ENCODE peak calls at places on chromosomes 2 and 18, in eight cellular contexts. One of them, this sample, is unnamed.

GRCh38 chr2:65277118-65277517 is 49.5 kb downstream of the ACTR2 start:
- DNase-seq in A549: no peak
- DNase-seq in body of pancreas: no peak
- DNase-seq in stomach: no peak
- DNase-seq in IMR-90: no peak
- DNase-seq in tibial nerve: no peak
- DNase-seq in heart left ventricle: no peak
- DNase-seq in HCT116: no peak
- DNase-seq in this sample: no peak

GRCh38 chr2:158662406-158662805 is 132.7 kb upstream of the DAPL1 start:
- DNase-seq in heart left ventricle: no peak
- DNase-seq in A549: no peak
- DNase-seq in body of pancreas: no peak
- DNase-seq in HCT116: no peak
- DNase-seq in tibial nerve: no peak
- DNase-seq in IMR-90: no peak
- DNase-seq in stomach: no peak
- DNase-seq in this sample: no peak

GRCh38 chr2:230793573-230794359 is 71.0 kb upstream of the ITM2C start:
- DNase-seq in tibial nerve: peak; percentile 70
- DNase-seq in heart left ventricle: peak; percentile 55
- DNase-seq in A549: peak; percentile 27
- DNase-seq in stomach: peak; percentile 70
- DNase-seq in HCT116: peak; percentile 95
- DNase-seq in body of pancreas: peak; percentile 47
- DNase-seq in IMR-90: peak; percentile 100
- DNase-seq in this sample: peak; percentile 63

GRCh38 chr18:8188196-8188595 is 421.0 kb upstream of the RAB12 start:
- DNase-seq in stomach: no peak
- DNase-seq in heart left ventricle: no peak
- DNase-seq in body of pancreas: peak; percentile 16
- DNase-seq in IMR-90: peak; percentile 95
- DNase-seq in tibial nerve: no peak
- DNase-seq in A549: no peak
- DNase-seq in HCT116: no peak
- DNase-seq in this sample: peak; percentile 7

GRCh38 chr18:75309564-75309963 is 99.0 kb downstream of the TSHZ1 start:
- DNase-seq in stomach: no peak
- DNase-seq in A549: no peak
- DNase-seq in body of pancreas: no peak
- DNase-seq in IMR-90: no peak
- DNase-seq in tibial nerve: no peak
- DNase-seq in HCT116: no peak
- DNase-seq in heart left ventricle: no peak
- DNase-seq in this sample: no peak

GRCh38 chr2:85623991-85624390 is 8.0 kb downstream of the USP39 start:
- DNase-seq in A549: no peak
- DNase-seq in heart left ventricle: no peak
- DNase-seq in HCT116: no peak
- DNase-seq in tibial nerve: no peak
- DNase-seq in body of pancreas: no peak
- DNase-seq in stomach: no peak
- DNase-seq in IMR-90: no peak
- DNase-seq in this sample: no peak

GRCh38 chr2:46776687-46777327 is 138.8 kb downstream of the MCFD2 start:
- DNase-seq in stomach: peak; percentile 65
- DNase-seq in body of pancreas: peak; percentile 74
- DNase-seq in heart left ventricle: peak; percentile 43
- DNase-seq in IMR-90: peak; percentile 79
- DNase-seq in A549: peak; percentile 76
- DNase-seq in tibial nerve: peak; percentile 70
- DNase-seq in HCT116: peak; percentile 54
- DNase-seq in this sample: peak; percentile 37

GRCh38 chr2:27828305-27828704 is 56.8 kb downstream of the MRPL33 start:
- DNase-seq in HCT116: no peak
- DNase-seq in IMR-90: no peak
- DNase-seq in body of pancreas: no peak
- DNase-seq in A549: no peak
- DNase-seq in stomach: no peak
- DNase-seq in heart left ventricle: no peak
- DNase-seq in tibial nerve: no peak
- DNase-seq in this sample: no peak

GRCh38 chr18:41323044-41323443 is 632.0 kb upstream of the PIK3C3 start:
- DNase-seq in tibial nerve: no peak
- DNase-seq in IMR-90: peak; percentile 54
- DNase-seq in A549: no peak
- DNase-seq in heart left ventricle: no peak
- DNase-seq in stomach: no peak
- DNase-seq in body of pancreas: no peak
- DNase-seq in HCT116: no peak
- DNase-seq in this sample: no peak

GRCh38 chr2:113158884-113159553 is 14.8 kb upstream of the PSD4 start:
- DNase-seq in HCT116: no peak
- DNase-seq in heart left ventricle: no peak
- DNase-seq in body of pancreas: no peak
- DNase-seq in tibial nerve: no peak
- DNase-seq in A549: no peak
- DNase-seq in IMR-90: peak; percentile 45
- DNase-seq in stomach: no peak
- DNase-seq in this sample: no peak

GRCh38 chr2:209496586-209496982 is 72.7 kb downstream of the MAP2 start:
- DNase-seq in HCT116: no peak
- DNase-seq in IMR-90: peak; percentile 40
- DNase-seq in heart left ventricle: no peak
- DNase-seq in tibial nerve: no peak
- DNase-seq in stomach: no peak
- DNase-seq in body of pancreas: no peak
- DNase-seq in A549: no peak
- DNase-seq in this sample: no peak

GRCh38 chr18:35605686-35606417 is 24.3 kb downstream of the GALNT1 start:
- DNase-seq in stomach: no peak
- DNase-seq in tibial nerve: no peak
- DNase-seq in body of pancreas: no peak
- DNase-seq in HCT116: no peak
- DNase-seq in heart left ventricle: no peak
- DNase-seq in IMR-90: peak; percentile 43
- DNase-seq in A549: no peak
- DNase-seq in this sample: no peak

GRCh38 chr2:4507706-4508105 is 804.3 kb downstream of the DCDC2C start:
- DNase-seq in IMR-90: no peak
- DNase-seq in heart left ventricle: no peak
- DNase-seq in body of pancreas: no peak
- DNase-seq in HCT116: no peak
- DNase-seq in tibial nerve: no peak
- DNase-seq in A549: no peak
- DNase-seq in stomach: no peak
- DNase-seq in this sample: no peak

GRCh38 chr2:19989681-19990415 is at the start of gene WDR35:
- DNase-seq in HCT116: peak; percentile 72
- DNase-seq in heart left ventricle: peak; percentile 86
- DNase-seq in A549: peak; percentile 98
- DNase-seq in body of pancreas: peak; percentile 95
- DNase-seq in stomach: peak; percentile 95
- DNase-seq in tibial nerve: peak; percentile 77
- DNase-seq in IMR-90: peak; percentile 79
- DNase-seq in this sample: peak; percentile 94

GRCh38 chr2:19991895-19992294 is 2.0 kb upstream of the WDR35 start:
- DNase-seq in stomach: no peak
- DNase-seq in body of pancreas: no peak
- DNase-seq in A549: no peak
- DNase-seq in IMR-90: no peak
- DNase-seq in HCT116: no peak
- DNase-seq in tibial nerve: no peak
- DNase-seq in heart left ventricle: no peak
- DNase-seq in this sample: no peak

GRCh38 chr2:19989342-19989680 is 594 bp downstream of the WDR35 start:
- DNase-seq in HCT116: no peak
- DNase-seq in A549: no peak
- DNase-seq in body of pancreas: no peak
- DNase-seq in IMR-90: no peak
- DNase-seq in stomach: no peak
- DNase-seq in tibial nerve: no peak
- DNase-seq in heart left ventricle: no peak
- DNase-seq in this sample: peak; percentile 9

GRCh38 chr2:19990416-19990728 is 467 bp upstream of the WDR35 start:
- DNase-seq in HCT116: no peak
- DNase-seq in stomach: no peak
- DNase-seq in A549: no peak
- DNase-seq in body of pancreas: no peak
- DNase-seq in tibial nerve: no peak
- DNase-seq in heart left ventricle: no peak
- DNase-seq in IMR-90: no peak
- DNase-seq in this sample: no peak

DNA sequence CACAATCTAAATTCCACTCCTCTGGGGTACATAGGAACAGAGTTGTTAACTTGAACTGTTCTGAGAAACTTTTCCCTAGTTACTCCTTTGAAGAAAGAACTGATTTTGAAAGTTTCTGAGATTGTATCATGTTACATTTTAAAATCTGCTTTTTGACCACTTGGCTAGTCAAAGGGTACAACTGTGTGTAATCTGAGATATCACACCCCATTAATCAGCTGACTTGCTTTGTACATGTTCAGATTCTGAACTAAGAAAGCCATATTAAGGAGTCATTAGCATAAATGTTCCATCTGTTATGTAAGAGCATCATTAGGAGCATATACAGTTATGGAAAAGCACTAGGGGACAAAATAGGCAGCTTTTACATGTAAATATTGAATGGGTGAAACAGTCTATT is 3.8 kb upstream of the WDR35 start:
- DNase-seq in tibial nerve: no peak
- DNase-seq in HCT116: no peak
- DNase-seq in body of pancreas: no peak
- DNase-seq in IMR-90: peak; percentile 51
- DNase-seq in A549: no peak
- DNase-seq in heart left ventricle: no peak
- DNase-seq in stomach: no peak
- DNase-seq in this sample: no peak
- TF ChIP-seq POLR2A in tibial nerve: no peak
- TF ChIP-seq POLR2A in HCT116: no peak
- TF ChIP-seq POLR2A in body of pancreas: no peak
- TF ChIP-seq POLR2A in IMR-90: no peak
- TF ChIP-seq POLR2A in A549: no peak
- TF ChIP-seq POLR2A in heart left ventricle: no peak
- TF ChIP-seq POLR2A in stomach: no peak
- TF ChIP-seq POLR2A in this sample: no peak

DNA sequence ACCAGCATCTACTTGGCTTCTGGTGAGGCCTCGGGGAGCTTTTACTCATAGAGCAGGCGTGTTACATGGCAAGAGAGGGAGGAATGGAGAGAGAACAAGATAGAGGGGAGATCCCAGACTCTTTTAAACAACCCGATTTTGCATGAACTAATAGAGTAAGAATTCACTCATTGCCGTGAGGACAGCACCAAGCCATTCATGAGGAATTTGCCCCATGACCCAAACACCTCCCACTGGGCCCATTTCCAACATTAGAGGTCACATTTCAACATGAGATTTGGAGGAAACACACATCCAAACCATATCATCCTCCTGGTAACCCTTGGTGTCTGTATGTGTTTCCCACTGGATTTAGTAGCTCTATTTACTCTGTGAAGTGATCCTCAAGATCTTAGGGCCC is 249.9 kb upstream of the SP5 start:
- DNase-seq in tibial nerve: no peak
- DNase-seq in HCT116: no peak
- DNase-seq in heart left ventricle: no peak
- DNase-seq in A549: no peak
- DNase-seq in stomach: no peak
- DNase-seq in IMR-90: no peak
- DNase-seq in body of pancreas: no peak
- DNase-seq in this sample: no peak
- TF ChIP-seq POLR2A in tibial nerve: no peak
- TF ChIP-seq POLR2A in HCT116: no peak
- TF ChIP-seq POLR2A in heart left ventricle: no peak
- TF ChIP-seq POLR2A in A549: no peak
- TF ChIP-seq POLR2A in stomach: no peak
- TF ChIP-seq POLR2A in IMR-90: no peak
- TF ChIP-seq POLR2A in body of pancreas: no peak
- TF ChIP-seq POLR2A in this sample: no peak

GRCh38 chr2:30487603-30488002 is 40.6 kb downstream of the LCLAT1 start:
- DNase-seq in IMR-90: no peak
- DNase-seq in HCT116: no peak
- DNase-seq in stomach: no peak
- DNase-seq in body of pancreas: no peak
- DNase-seq in heart left ventricle: no peak
- DNase-seq in tibial nerve: no peak
- DNase-seq in A549: no peak
- DNase-seq in this sample: no peak

GRCh38 chr2:30491225-30491624 is 44.2 kb downstream of the LCLAT1 start:
- DNase-seq in IMR-90: no peak
- DNase-seq in HCT116: no peak
- DNase-seq in body of pancreas: no peak
- DNase-seq in A549: no peak
- DNase-seq in tibial nerve: no peak
- DNase-seq in stomach: no peak
- DNase-seq in heart left ventricle: no peak
- DNase-seq in this sample: no peak

GRCh38 chr2:30488012-30488659 is 41.1 kb downstream of the LCLAT1 start:
- DNase-seq in A549: no peak
- DNase-seq in heart left ventricle: no peak
- DNase-seq in stomach: no peak
- DNase-seq in HCT116: no peak
- DNase-seq in body of pancreas: no peak
- DNase-seq in IMR-90: peak; percentile 47
- DNase-seq in tibial nerve: no peak
- DNase-seq in this sample: no peak

GRCh38 chr2:30492185-30492584 is 45.1 kb downstream of the LCLAT1 start:
- DNase-seq in heart left ventricle: no peak
- DNase-seq in IMR-90: peak; percentile 32
- DNase-seq in HCT116: no peak
- DNase-seq in A549: no peak
- DNase-seq in stomach: no peak
- DNase-seq in tibial nerve: no peak
- DNase-seq in body of pancreas: no peak
- DNase-seq in this sample: no peak

DNA sequence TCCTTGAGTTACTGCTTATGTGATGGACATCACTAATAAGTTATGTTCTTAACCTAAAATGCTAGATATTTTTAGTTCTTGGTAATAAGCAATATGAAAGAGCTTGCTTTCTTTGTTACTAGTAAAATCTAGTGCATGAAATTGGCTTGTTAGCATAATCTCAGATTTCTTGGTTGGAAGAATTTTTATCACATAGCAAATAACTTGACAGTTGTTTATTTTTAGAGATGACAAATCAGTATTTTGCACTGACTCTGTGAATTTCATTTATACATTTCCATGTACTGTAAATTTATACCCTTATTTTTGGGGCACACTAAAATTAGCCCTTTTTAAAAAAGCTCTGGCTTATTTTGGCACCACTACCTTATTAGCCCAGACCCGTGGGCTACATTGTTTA is 45.6 kb downstream of the LCLAT1 start:
- DNase-seq in body of pancreas: no peak
- DNase-seq in IMR-90: peak; percentile 22
- DNase-seq in stomach: no peak
- DNase-seq in tibial nerve: no peak
- DNase-seq in A549: no peak
- DNase-seq in HCT116: no peak
- DNase-seq in heart left ventricle: no peak
- DNase-seq in this sample: no peak
- TF ChIP-seq POLR2A in body of pancreas: no peak
- TF ChIP-seq POLR2A in IMR-90: no peak
- TF ChIP-seq POLR2A in stomach: no peak
- TF ChIP-seq POLR2A in tibial nerve: no peak
- TF ChIP-seq POLR2A in A549: no peak
- TF ChIP-seq POLR2A in HCT116: no peak
- TF ChIP-seq POLR2A in heart left ventricle: no peak
- TF ChIP-seq POLR2A in this sample: no peak

GRCh38 chr2:241354668-241355658 is 1.1 kb upstream of the FARP2 start:
- DNase-seq in HCT116: peak; percentile 81
- DNase-seq in A549: peak; percentile 46
- DNase-seq in heart left ventricle: peak; percentile 84
- DNase-seq in tibial nerve: peak; percentile 67
- DNase-seq in body of pancreas: peak; percentile 96
- DNase-seq in stomach: peak; percentile 93
- DNase-seq in IMR-90: peak; percentile 51
- DNase-seq in this sample: peak; percentile 70
- TF ChIP-seq POLR2A in HCT116: no peak
- TF ChIP-seq POLR2A in A549: no peak
- TF ChIP-seq POLR2A in heart left ventricle: no peak
- TF ChIP-seq POLR2A in tibial nerve: no peak
- TF ChIP-seq POLR2A in body of pancreas: peak; percentile 30
- TF ChIP-seq POLR2A in stomach: no peak
- TF ChIP-seq POLR2A in IMR-90: no peak
- TF ChIP-seq POLR2A in this sample: no peak

This sample was measured in H54.